ENCODE peak calls at places on chromosomes 12 and 14, in five cellular contexts. M is endothelial cell; Q is CD4-positive, CD25-positive, alpha-beta regulatory T cell; F is stimulated activated naive CD4-positive, alpha-beta T cell; B is bronchial epithelial cell. H is an unnamed sample.

GRCh38 chr12:29517265-29517664 is 19.8 kb upstream of the OVCH1 start:
- DNase-seq in M (no peak), Q (no peak), F (no peak), B (no peak), H (peak)

GRCh38 chr12:119229837-119230236 is 51.1 kb downstream of the HSPB8 start:
- DNase-seq in M (peak), Q (no peak), F (no peak), B (peak), H (peak)

GRCh38 chr14:104322531-104323466 is 184.4 kb downstream of the KIF26A start:
- DNase-seq in M (peak), Q (no peak), F (no peak), B (no peak), H (no peak)

GRCh38 chr12:109089683-109090082 is 3.6 kb downstream of the ALKBH2 start:
- DNase-seq in M (no peak), Q (no peak), F (no peak), B (no peak), H (no peak)

GRCh38 chr14:49552630-49553029 is 33.5 kb downstream of the RPS29 start:
- DNase-seq in M (no peak), Q (no peak), F (no peak), B (no peak), H (no peak)

GRCh38 chr12:120364487-120364886 is 4.5 kb downstream of the MSI1 start:
- DNase-seq in M (no peak), Q (no peak), F (no peak), B (no peak), H (no peak)

GRCh38 chr12:107340920-107341319 is 247.6 kb upstream of the CRY1 start:
- DNase-seq in M (no peak), Q (no peak), F (no peak), B (no peak), H (no peak)

GRCh38 chr12:85725991-85726390 is 110.2 kb downstream of the RASSF9 start:
- DNase-seq in M (no peak), Q (no peak), F (no peak), B (no peak), H (no peak)

GRCh38 chr14:64605926-64606685 is 56.3 kb downstream of the PPP1R36 start:
- DNase-seq in M (no peak), Q (no peak), F (no peak), B (peak), H (no peak)

H was measured in posterior cingulate gyrus.